ENCODE peak calls at places on chromosomes 5 and 9, in five cellular contexts. C, A, J, W and F are unnamed samples.
A peak's percentile ranks its signal among the peaks of the same experiment; 100 is the strongest.

GRCh38 chr5:132510076-132510475 is 19.5 kb upstream of the IRF1 start:
- DNase-seq in C (no peak), A (no peak), J (no peak), W (peak; percentile 96), F (no peak)

GRCh38 chr9:109520475-109521132 is 22.5 kb upstream of the PTPN3 start:
- DNase-seq in C (peak; percentile 31), A (peak; percentile 74), J (peak; percentile 87), W (peak; percentile 66), F (peak; percentile 60)

GRCh38 chr5:122403965-122404364 is 91.9 kb downstream of the SNCAIP start:
- DNase-seq in C (no peak), A (no peak), J (no peak), W (peak; percentile 33), F (no peak)

GRCh38 chr5:100616291-100616690 is 81.1 kb downstream of the FAM174A start:
- DNase-seq in C (no peak), A (peak; percentile 0), J (no peak), W (no peak), F (no peak)

GRCh38 chr5:145598184-145598583 is 237.0 kb downstream of the PRELID2 start:
- DNase-seq in C (no peak), A (no peak), J (no peak), W (no peak), F (no peak)

GRCh38 chr5:56383761-56384160 is 150.6 kb upstream of the ANKRD55 start:
- DNase-seq in C (no peak), A (no peak), J (no peak), W (no peak), F (no peak)

GRCh38 chr5:150036513-150036912 is 36.0 kb downstream of the HMGXB3 start:
- DNase-seq in C (peak; percentile 67), A (peak; percentile 92), J (no peak), W (peak; percentile 99), F (no peak)

GRCh38 chr9:72362118-72362531 is 2.9 kb downstream of the ZFAND5 start:
- DNase-seq in C (no peak), A (no peak), J (no peak), W (peak; percentile 53), F (no peak)

GRCh38 chr9:69874301-69875060 is 53.9 kb downstream of the CFAP95 start:
- DNase-seq in C (no peak), A (no peak), J (no peak), W (no peak), F (no peak)

GRCh38 chr9:16217933-16218830 is 652.3 kb downstream of the BNC2 start:
- DNase-seq in C (no peak), A (no peak), J (no peak), W (no peak), F (no peak)

GRCh38 chr5:32780508-32780919 is 69.4 kb downstream of the NPR3 start:
- DNase-seq in C (no peak), A (peak; percentile 45), J (no peak), W (peak; percentile 17), F (no peak)

GRCh38 chr9:38141751-38142150 is 72.7 kb upstream of the SHB start:
- DNase-seq in C (no peak), A (peak; percentile 91), J (no peak), W (peak; percentile 83), F (no peak)

GRCh38 chr5:178278358-178279023 is 45.9 kb upstream of the PHYKPL start:
- DNase-seq in C (no peak), A (peak; percentile 83), J (no peak), W (no peak), F (no peak)

GRCh38 chr5:59041355-59041754 is 458.5 kb downstream of the RAB3C start:
- DNase-seq in C (no peak), A (peak; percentile 45), J (no peak), W (no peak), F (no peak)

GRCh38 chr5:6715758-6716633 is 2.8 kb downstream of the TENT4A start:
- DNase-seq in C (no peak), A (no peak), J (no peak), W (no peak), F (peak; percentile 48)

GRCh38 chr9:113479150-113479761 is 15.7 kb downstream of the RGS3 start:
- DNase-seq in C (no peak), A (peak; percentile 30), J (no peak), W (no peak), F (no peak)

GRCh38 chr9:73200694-73201432 is 49.2 kb downstream of the ANXA1 start:
- DNase-seq in C (no peak), A (no peak), J (no peak), W (peak; percentile 23), F (peak; percentile 41)

GRCh38 chr5:130110333-130110732 is 206.1 kb downstream of the CHSY3 start:
- DNase-seq in C (no peak), A (no peak), J (no peak), W (no peak), F (no peak)

GRCh38 chr9:116644099-116644688 is 42.9 kb upstream of the TRIM32 start:
- DNase-seq in C (no peak), A (peak; percentile 76), J (no peak), W (peak; percentile 75), F (no peak)

GRCh38 chr9:7273575-7273974 is 515.8 kb downstream of the KDM4C start:
- DNase-seq in C (peak; percentile 30), A (no peak), J (peak; percentile 18), W (peak; percentile 40), F (no peak)

GRCh38 chr9:21252727-21253547 is 13.1 kb upstream of the IFNA14 start:
- DNase-seq in C (no peak), A (peak; percentile 68), J (no peak), W (peak; percentile 14), F (peak; percentile 18)

GRCh38 chr9:93579711-93580516 is 3.5 kb downstream of the PHF2 start:
- DNase-seq in C (no peak), A (no peak), J (no peak), W (no peak), F (no peak)

GRCh38 chr5:101995585-101995984 is 300.5 kb downstream of the SLCO4C1 start:
- DNase-seq in C (no peak), A (no peak), J (no peak), W (no peak), F (no peak)

GRCh38 chr5:57804500-57804899 is 321.9 kb upstream of the ACTBL2 start:
- DNase-seq in C (no peak), A (no peak), J (no peak), W (no peak), F (no peak)

GRCh38 chr5:138096363-138096762 is 12.5 kb downstream of the WNT8A start:
- DNase-seq in C (no peak), A (no peak), J (no peak), W (no peak), F (no peak)

GRCh38 chr9:100714372-100715099 is 136.7 kb downstream of the CAVIN4 start:
- DNase-seq in C (no peak), A (peak; percentile 85), J (peak; percentile 69), W (peak; percentile 48), F (peak; percentile 49)

GRCh38 chr9:109110326-109111014 is 9.3 kb downstream of the TMEM245 start:
- DNase-seq in C (no peak), A (peak; percentile 86), J (no peak), W (peak; percentile 80), F (no peak)

DNA sequence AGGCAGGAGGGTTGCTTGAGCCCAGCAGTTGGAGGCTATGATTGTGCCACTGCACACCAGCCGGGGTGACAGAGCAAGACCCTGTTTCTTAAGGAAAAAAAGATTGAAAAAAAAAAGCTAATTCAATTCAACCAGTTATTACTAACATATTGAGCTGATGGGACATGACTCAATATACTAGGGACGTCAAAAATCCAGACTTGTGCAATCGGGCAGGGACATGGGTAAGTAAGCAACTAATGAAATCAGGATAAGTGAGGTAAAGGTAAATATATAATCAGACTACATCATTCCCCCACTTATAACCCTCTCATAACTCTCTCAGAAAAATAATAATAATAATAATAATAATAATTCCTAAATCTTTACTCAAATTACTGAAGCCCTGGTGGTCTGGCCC is 975 bp upstream of the HAVCR1 start:
- DNase-seq in C (no peak), A (no peak), J (no peak), W (no peak), F (no peak)
- H3K4me1 ChIP-seq in C (no peaks in the 10 kb centered on the region), A (no peaks in the 10 kb centered on the region), J (peaks cover 12% of the 10 kb centered on the region), W (no peaks in the 10 kb centered on the region), F (no peaks in the 10 kb centered on the region)

DNA sequence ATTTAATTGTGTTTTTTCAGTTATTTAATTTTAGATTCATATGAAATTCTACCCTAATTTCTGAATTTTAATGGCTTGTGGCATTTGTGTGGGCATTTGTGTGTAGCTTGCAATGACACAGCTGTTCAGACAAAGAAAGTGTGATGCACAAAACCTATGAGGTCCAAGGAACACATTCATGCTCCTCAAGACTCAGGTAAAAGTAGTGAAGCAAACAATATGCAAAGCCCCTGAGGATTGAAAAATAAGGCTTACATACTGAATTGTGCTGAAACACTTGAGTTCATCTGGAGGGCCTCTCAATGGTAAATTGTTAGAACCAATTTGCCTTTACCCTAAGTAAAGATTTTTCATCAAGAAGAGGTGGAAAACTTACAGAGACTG is 28.1 kb downstream of the IL7R start:
- DNase-seq in C (no peak), A (no peak), J (no peak), W (no peak), F (peak; percentile 95)
- H3K4me1 ChIP-seq in C (no peaks in the 10 kb centered on the region), A (peaks cover 11% of the 10 kb centered on the region), J (no peaks in the 10 kb centered on the region), W (peaks cover 9% of the 10 kb centered on the region), F (peaks cover 95% of the 10 kb centered on the region)

DNA sequence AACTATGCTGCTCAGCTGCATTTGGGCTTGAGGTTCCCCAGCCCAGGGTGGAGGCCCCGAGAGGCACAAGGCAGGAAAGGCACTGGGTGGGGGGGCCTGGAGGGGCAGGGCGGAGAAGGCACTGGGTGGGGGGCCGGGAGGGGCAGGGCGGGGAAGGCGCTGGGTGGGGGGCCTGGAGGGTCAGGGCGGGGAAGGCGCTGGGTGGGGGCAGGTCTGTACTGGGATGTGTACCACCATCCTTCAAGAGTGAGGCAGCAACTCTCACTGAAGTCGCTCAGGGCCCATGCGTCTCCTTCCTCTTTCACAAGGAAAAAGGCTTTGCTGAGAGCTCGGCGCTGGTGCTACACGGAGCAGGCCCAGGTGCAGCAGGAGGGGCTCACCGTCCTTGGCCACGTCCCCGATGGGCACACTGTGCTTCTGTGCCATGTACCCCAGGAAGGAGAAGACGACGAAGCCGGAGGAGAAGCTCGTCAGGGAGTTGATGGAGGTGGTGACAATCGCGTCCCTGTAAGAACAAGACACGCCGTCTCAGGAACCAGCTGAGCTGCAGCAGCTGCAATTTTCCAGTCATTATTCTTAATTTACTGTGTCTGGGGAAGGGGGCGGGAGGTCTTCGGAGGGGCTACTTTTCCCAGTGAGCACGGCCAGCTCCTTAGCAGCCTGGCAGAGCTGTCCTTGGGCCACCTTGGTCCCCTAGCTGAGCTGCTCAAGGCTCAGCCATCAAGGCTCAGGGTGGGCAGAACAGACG is 30.8 kb downstream of the SLC6A3 start:
- DNase-seq in C (no peak), A (no peak), J (no peak), W (no peak), F (peak; percentile 56)
- H3K4me1 ChIP-seq in C (no peaks in the 10 kb centered on the region), A (no peaks in the 10 kb centered on the region), J (no peaks in the 10 kb centered on the region), W (no peaks in the 10 kb centered on the region), F (no peaks in the 10 kb centered on the region)

GRCh38 chr9:128901822-128902221 is 19.0 kb upstream of the PHYHD1 start:
- DNase-seq in C (no peak), A (peak; percentile 11), J (no peak), W (no peak), F (no peak)
- H3K4me1 ChIP-seq in C (no peaks in the 10 kb centered on the region), A (peaks cover 6% of the 10 kb centered on the region), J (peaks cover 12% of the 10 kb centered on the region), W (peaks cover 4% of the 10 kb centered on the region), F (peaks cover 39% of the 10 kb centered on the region)

GRCh38 chr5:172115541-172115982 is 72.5 kb downstream of the STK10 start:
- DNase-seq in C (no peak), A (no peak), J (no peak), W (no peak), F (peak; percentile 31)
- H3K4me1 ChIP-seq in C (no peaks in the 10 kb centered on the region), A (peaks cover 30% of the 10 kb centered on the region), J (peaks cover 20% of the 10 kb centered on the region), W (peaks cover 10% of the 10 kb centered on the region), F (peaks cover 46% of the 10 kb centered on the region)